ENCODE peak calls at places on chromosomes 12 and 14, in six cellular contexts. T is transverse colon, S is HCT116, Y is suprapubic skin, J is prostate gland, K is GM12878. P is an unnamed sample.

GRCh38 chr14:36556811-36557433 is 25.5 kb downstream of the NKX2-8 start:
- DNase-seq in S (peak), K (no peak), J (no peak), T (no peak), Y (no peak), P (no peak)

GRCh38 chr14:92093320-92093719 is 13.1 kb downstream of the ATXN3 start:
- DNase-seq in J (no peak), Y (no peak), S (no peak), K (no peak), T (no peak), P (no peak)

GRCh38 chr12:127773520-127773919 is 493.4 kb upstream of the TMEM132C start:
- DNase-seq in Y (no peak), K (no peak), T (no peak), J (no peak), S (no peak), P (no peak)

GRCh38 chr12:79194595-79194994 is 330.0 kb downstream of the SYT1 start:
- DNase-seq in T (no peak), Y (no peak), S (no peak), K (no peak), J (no peak), P (no peak)

GRCh38 chr14:31945701-31946100 is 131.4 kb upstream of the ARHGAP5 start:
- DNase-seq in K (no peak), Y (no peak), S (no peak), J (no peak), T (peak), P (no peak)

GRCh38 chr12:6767301-6767591 is 1.1 kb downstream of the PTMS start:
- DNase-seq in Y (no peak), J (no peak), T (no peak), K (no peak), S (no peak), P (no peak)

GRCh38 chr12:116172224-116172849 is 105.2 kb downstream of the MED13L start:
- DNase-seq in J (no peak), Y (no peak), T (no peak), S (no peak), K (no peak), P (no peak)

GRCh38 chr14:106347291-106347778 is 821.0 kb downstream of the TMEM121 start:
- DNase-seq in K (no peak), Y (no peak), S (no peak), J (no peak), T (no peak), P (no peak)

GRCh38 chr14:84482256-84483071 is 1047.5 kb upstream of the FLRT2 start:
- DNase-seq in S (no peak), T (no peak), J (no peak), K (no peak), Y (no peak), P (no peak)

GRCh38 chr12:121825041-121825523 is 21.3 kb downstream of the SETD1B start:
- DNase-seq in K (no peak), T (no peak), Y (no peak), S (no peak), J (no peak), P (no peak)
- TF ChIP-seq POLR2AphosphoS5 in K (no peak), T (no peak), Y (no peak), S (no peak), J (no peak), P (no peak)

DNA sequence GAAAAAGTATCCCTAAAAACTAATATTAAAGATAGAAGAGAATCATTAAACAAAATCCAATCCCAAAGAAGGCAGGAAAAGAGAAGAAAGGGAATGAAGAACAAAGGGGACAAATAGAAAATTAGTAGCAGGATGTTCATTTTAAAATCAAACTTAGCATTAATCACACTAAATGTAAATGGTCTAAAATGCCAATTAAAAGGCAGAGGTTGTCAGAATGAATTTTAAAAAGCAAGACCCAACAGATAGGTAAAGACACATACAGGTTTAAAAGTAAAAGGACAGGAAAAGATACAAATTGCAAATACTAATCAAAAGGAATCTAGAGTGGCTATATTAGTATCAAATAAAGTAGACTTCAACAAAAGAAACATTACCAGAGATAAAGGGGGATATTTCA is 12.5 kb downstream of the DDHD1 start:
- DNase-seq in K (no peak), S (no peak), T (no peak), Y (no peak), J (no peak), P (no peak)
- H3K4me3 ChIP-seq in K (no peak), S (no peak), T (no peak), Y (no peak), J (no peak), P (no peak)

GRCh38 chr14:95519699-95520098 is 3.2 kb upstream of the SYNE3 start:
- DNase-seq in K (no peak), Y (peak), S (peak), T (peak), J (no peak), P (peak)
- TF ChIP-seq POLR2A in K (no peak), Y (no peak), S (no peak), T (no peak), J (no peak), P (no peak)

GRCh38 chr12:124940143-124940392 is 25.6 kb upstream of the UBC start:
- DNase-seq in J (no peak), S (no peak), Y (no peak), T (no peak), K (no peak), P (no peak)

GRCh38 chr12:124941170-124941527 is 26.7 kb upstream of the UBC start:
- DNase-seq in J (no peak), T (no peak), S (no peak), Y (no peak), K (no peak), P (no peak)

GRCh38 chr12:124939428-124940142 is 25.1 kb upstream of the UBC start:
- DNase-seq in S (peak), T (peak), J (peak), K (peak), Y (peak), P (peak)

GRCh38 chr12:124938606-124939427 is 24.4 kb upstream of the UBC start:
- DNase-seq in J (peak), T (peak), Y (no peak), S (peak), K (peak), P (peak)

GRCh38 chr12:124940393-124941169 is 26.1 kb upstream of the UBC start:
- DNase-seq in S (peak), T (peak), K (peak), J (peak), Y (peak), P (peak)
- TF ChIP-seq POLR2AphosphoS5 in S (peak), T (peak), K (peak), J (peak), Y (no peak), P (peak)

DNA sequence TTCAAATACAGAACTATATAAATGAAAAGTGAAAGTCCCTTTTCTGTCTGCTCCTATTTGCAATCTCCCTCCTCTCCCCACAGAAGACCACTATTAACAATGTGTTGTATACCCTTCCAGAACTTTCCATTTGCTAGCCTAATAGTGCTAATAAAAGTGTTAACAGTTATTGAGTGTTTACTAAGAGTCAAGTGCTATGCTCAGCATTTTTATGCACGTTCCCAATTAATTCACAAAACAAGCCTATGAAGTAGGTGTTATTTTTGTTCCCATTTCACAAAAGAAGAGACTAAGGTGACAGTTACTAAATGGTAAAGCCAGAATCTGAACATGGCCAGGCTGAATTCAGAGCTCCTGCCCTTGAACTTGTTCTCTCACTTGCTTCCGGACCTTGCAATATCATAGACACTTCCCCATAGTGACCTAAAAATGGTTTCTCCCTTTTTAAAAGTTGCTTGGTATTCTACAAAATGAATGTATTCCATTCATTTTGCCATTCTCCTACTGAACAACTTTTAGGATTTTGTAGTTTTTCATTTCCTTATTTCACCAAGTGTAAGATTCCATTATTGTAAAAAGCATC is 1.6 kb upstream of the PRKAB1 start:
- DNase-seq in J (no peak), T (no peak), K (no peak), Y (no peak), S (no peak), P (no peak)
- H3K4me3 ChIP-seq in J (no peak), T (no peak), K (peak), Y (no peak), S (no peak), P (no peak)

GRCh38 chr12:52058631-52059324 is 7.5 kb downstream of the NR4A1 start:
- DNase-seq in S (no peak), K (no peak), T (peak), J (peak), Y (no peak), P (no peak)

GRCh38 chr12:52057614-52057939 is 6.3 kb downstream of the NR4A1 start:
- DNase-seq in Y (no peak), S (no peak), K (no peak), T (no peak), J (no peak), P (no peak)

GRCh38 chr12:52055781-52056711 is 4.8 kb downstream of the NR4A1 start:
- DNase-seq in S (no peak), J (no peak), T (peak), K (no peak), Y (peak), P (peak)

GRCh38 chr12:52057958-52058576 is 6.8 kb downstream of the NR4A1 start:
- DNase-seq in K (no peak), J (no peak), Y (no peak), S (no peak), T (no peak), P (no peak)

GRCh38 chr12:52056801-52057613 is 5.8 kb downstream of the NR4A1 start:
- DNase-seq in K (no peak), T (peak), S (no peak), J (no peak), Y (no peak), P (peak)
- TF ChIP-seq POLR2A in K (no peak), T (no peak), S (no peak), J (peak), Y (no peak), P (no peak)

DNA sequence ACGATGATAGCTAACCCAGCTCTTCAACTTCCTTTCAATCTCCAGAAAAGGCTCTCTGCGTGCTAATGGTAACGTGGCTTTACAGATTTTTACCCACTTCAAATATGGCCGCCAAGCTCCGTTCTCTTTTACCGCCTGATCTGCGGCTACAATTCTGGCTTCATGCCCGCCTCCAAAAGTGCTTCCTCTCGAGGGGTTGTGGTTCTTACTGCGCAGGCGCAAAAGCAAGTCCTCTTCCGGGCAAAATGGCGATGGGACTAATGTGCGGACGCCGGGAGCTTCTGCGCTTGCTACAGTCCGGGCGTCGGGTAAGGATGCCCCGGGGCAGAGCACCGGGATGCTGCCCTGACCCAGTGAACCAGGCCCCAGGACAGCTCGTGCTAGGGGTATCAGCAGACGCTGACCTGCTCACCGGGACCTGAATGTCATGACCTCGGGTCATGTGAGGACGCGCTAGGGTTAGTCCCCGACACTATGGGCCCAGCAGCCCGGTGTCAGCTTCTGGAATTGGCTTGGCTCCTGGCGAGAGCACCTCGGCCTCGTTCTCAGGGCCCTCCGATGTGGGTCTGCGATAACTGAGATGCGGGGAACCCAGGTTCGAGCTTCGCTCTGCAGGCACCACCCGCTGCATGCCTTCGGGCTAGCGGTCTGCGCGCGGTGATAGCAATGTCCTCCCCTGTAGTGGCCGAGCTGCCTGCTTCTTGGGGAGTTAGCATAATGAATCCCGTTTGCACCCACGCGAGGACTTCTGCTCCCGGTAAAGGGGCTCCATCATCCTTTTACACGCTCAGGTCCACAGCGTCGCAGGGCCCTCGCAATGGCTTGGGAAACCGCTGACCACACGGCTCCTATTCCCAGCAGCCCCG is at the start of gene OXA1L:
- DNase-seq in Y (peak), J (peak), T (peak), K (peak), S (peak), P (peak)
- TF ChIP-seq POLR2AphosphoS5 in Y (peak), J (peak), T (peak), K (peak), S (peak), P (peak)

P was measured in stomach.